ENCODE peak calls at places on chromosomes 3 and 15, in ten cellular contexts. L, C, T, R, P, N, K, D, S and B are unnamed samples.

GRCh38 chr3:69403406-69403934 is 17.6 kb upstream of the FRMD4B start:
- DNase-seq in D (no peak), P (no peak), N (no peak), R (no peak), C (no peak), K (no peak), S (no peak), L (no peak), T (no peak), B (no peak)

GRCh38 chr15:63083046-63083445 is 38.6 kb upstream of the LACTB start:
- DNase-seq in L (no peak), S (no peak), P (no peak), K (no peak), R (no peak), D (peak; percentile 88), T (no peak), N (no peak), C (no peak), B (no peak)

GRCh38 chr3:158808697-158809096 is 6.8 kb downstream of the MFSD1 start:
- DNase-seq in P (no peak), T (no peak), S (no peak), L (no peak), C (no peak), N (no peak), K (peak; percentile 74), D (no peak), R (peak; percentile 91), B (no peak)

GRCh38 chr15:38671675-38672141 is 107.1 kb upstream of the RASGRP1 start:
- DNase-seq in D (no peak), K (no peak), S (no peak), C (no peak), P (no peak), N (no peak), T (peak; percentile 39), R (peak; percentile 57), L (no peak), B (no peak)

GRCh38 chr15:73134196-73134595 is 81.9 kb downstream of the NEO1 start:
- DNase-seq in P (no peak), R (no peak), D (no peak), N (no peak), S (no peak), K (no peak), T (no peak), C (no peak), L (no peak), B (no peak)

GRCh38 chr3:133570139-133570936 is 3.1 kb upstream of the CDV3 start:
- DNase-seq in P (no peak), S (peak; percentile 75), T (no peak), D (no peak), K (no peak), L (no peak), N (no peak), C (peak; percentile 81), R (peak; percentile 90), B (peak; percentile 84)

GRCh38 chr3:142935963-142936362 is 27.5 kb downstream of the PAQR9 start:
- DNase-seq in T (no peak), P (no peak), K (no peak), N (no peak), C (no peak), S (no peak), D (no peak), R (no peak), L (no peak), B (no peak)

GRCh38 chr3:159189994-159190669 is 388.3 kb downstream of the MFSD1 start:
- DNase-seq in K (no peak), L (no peak), S (peak; percentile 24), R (peak; percentile 77), D (no peak), T (no peak), N (no peak), P (no peak), C (peak; percentile 15), B (no peak)

GRCh38 chr3:36919439-36920160 is 25.3 kb downstream of the TRANK1 start:
- DNase-seq in P (no peak), T (no peak), N (no peak), R (no peak), K (no peak), S (no peak), C (no peak), L (no peak), D (no peak), B (no peak)

GRCh38 chr3:64462203-64463120 is 225.3 kb downstream of the ADAMTS9 start:
- DNase-seq in N (no peak), R (peak; percentile 92), S (no peak), L (no peak), K (no peak), P (no peak), D (no peak), C (peak; percentile 80), T (no peak), B (no peak)

GRCh38 chr15:69388259-69388658 is 25.9 kb upstream of the KIF23 start:
- DNase-seq in N (no peak), T (no peak), S (peak; percentile 84), K (no peak), C (peak; percentile 51), R (peak; percentile 59), L (no peak), P (no peak), D (no peak), B (no peak)

DNA sequence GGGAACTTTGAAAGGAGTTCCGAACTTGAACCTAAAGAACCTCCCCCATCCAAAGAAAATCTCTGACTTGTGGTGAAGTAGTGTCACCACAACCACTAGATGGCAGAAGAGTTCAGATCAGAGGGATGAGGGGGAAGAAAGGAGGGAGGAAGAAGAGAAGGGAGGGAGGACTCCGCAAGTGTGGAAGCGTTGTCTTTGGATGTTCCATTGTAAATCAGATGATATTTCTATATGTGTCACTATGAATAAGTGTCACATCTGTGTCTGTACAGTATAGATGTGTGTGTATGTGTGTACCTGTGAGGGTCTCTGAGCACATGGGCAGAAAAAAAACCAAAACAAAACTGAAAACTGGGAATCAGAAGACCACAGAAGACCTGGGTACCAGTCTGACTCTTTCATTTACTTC is 16.9 kb downstream of the SLC24A1 start:
- DNase-seq in L (peak; percentile 63), S (peak; percentile 19), C (peak; percentile 96), P (no peak), N (no peak), T (peak; percentile 32), D (no peak), R (peak; percentile 82), K (peak; percentile 53), B (no peak)
- H3K4me3 ChIP-seq in L (no peak overlapping the region), S (no peak overlapping the region), C (peak overlapping the region; percentile 21), P (no peak overlapping the region), N (peak overlapping the region; percentile 51), T (no peak overlapping the region), D (no peak overlapping the region), R (peak overlapping the region; percentile 27), K (peak overlapping the region; percentile 4), B (no peak overlapping the region)

GRCh38 chr15:27563765-27564164 is 535.4 kb downstream of the OCA2 start:
- DNase-seq in C (no peak), P (no peak), K (no peak), L (no peak), D (no peak), N (no peak), R (no peak), T (no peak), S (no peak), B (no peak)
- H3K27me3 ChIP-seq in C (no peaks in the 10 kb centered on the region), P (no peaks in the 10 kb centered on the region), K (no peaks in the 10 kb centered on the region), L (no peaks in the 10 kb centered on the region), D (no peaks in the 10 kb centered on the region), N (no peaks in the 10 kb centered on the region), R (no peaks in the 10 kb centered on the region), T (no peaks in the 10 kb centered on the region), S (no peaks in the 10 kb centered on the region), B (no peaks in the 10 kb centered on the region)

GRCh38 chr3:47434849-47435248 is 40.9 kb downstream of the SCAP start:
- DNase-seq in L (no peak), C (no peak), N (no peak), R (no peak), S (no peak), K (no peak), T (no peak), P (no peak), D (no peak), B (no peak)

GRCh38 chr3:47432673-47433072 is 43.1 kb downstream of the SCAP start:
- DNase-seq in R (no peak), D (no peak), C (no peak), T (no peak), K (no peak), P (no peak), S (no peak), L (no peak), N (no peak), B (peak; percentile 25)

GRCh38 chr3:47440131-47440530 is 35.6 kb downstream of the SCAP start:
- DNase-seq in L (no peak), C (peak; percentile 15), S (no peak), D (no peak), T (no peak), R (peak; percentile 26), K (no peak), N (no peak), P (no peak), B (peak; percentile 12)

GRCh38 chr3:47433796-47434195 is 41.9 kb downstream of the SCAP start:
- DNase-seq in K (no peak), P (no peak), L (no peak), C (no peak), N (no peak), S (peak; percentile 29), D (no peak), R (no peak), T (no peak), B (peak; percentile 15)

GRCh38 chr3:47436180-47436579 is 39.6 kb downstream of the SCAP start:
- DNase-seq in N (no peak), D (no peak), S (no peak), P (no peak), R (no peak), T (no peak), L (no peak), C (no peak), K (no peak), B (peak; percentile 11)
- H3K36me3 ChIP-seq in N (peaks cover 26% of the 10 kb centered on the region), D (peaks cover 70% of the 10 kb centered on the region), S (peaks cover 12% of the 10 kb centered on the region), P (no peaks in the 10 kb centered on the region), R (no peaks in the 10 kb centered on the region), T (peaks cover 27% of the 10 kb centered on the region), L (peaks cover 24% of the 10 kb centered on the region), C (peaks cover 53% of the 10 kb centered on the region), K (peaks cover 75% of the 10 kb centered on the region), B (peaks cover 66% of the 10 kb centered on the region)

GRCh38 chr15:91129436-91129835 is 29.4 kb downstream of the SV2B start:
- DNase-seq in T (no peak), K (no peak), D (no peak), N (no peak), P (no peak), R (no peak), C (no peak), S (no peak), L (no peak), B (no peak)

GRCh38 chr15:91126080-91126479 is 26.0 kb downstream of the SV2B start:
- DNase-seq in S (no peak), D (no peak), P (no peak), R (no peak), C (no peak), T (no peak), N (no peak), L (no peak), K (no peak), B (no peak)

GRCh38 chr15:91128028-91128427 is 28.0 kb downstream of the SV2B start:
- DNase-seq in S (no peak), R (no peak), T (no peak), N (no peak), P (no peak), C (no peak), L (no peak), K (no peak), D (no peak), B (no peak)

GRCh38 chr15:91125162-91125561 is 25.1 kb downstream of the SV2B start:
- DNase-seq in R (no peak), P (no peak), T (no peak), K (no peak), L (no peak), N (no peak), S (no peak), C (no peak), D (no peak), B (no peak)

GRCh38 chr15:91127236-91127914 is 27.3 kb downstream of the SV2B start:
- DNase-seq in P (no peak), T (no peak), N (no peak), R (no peak), K (no peak), D (no peak), S (no peak), L (no peak), C (no peak), B (no peak)
- H3K4me3 ChIP-seq in P (no peak overlapping the region), T (no peak overlapping the region), N (no peak overlapping the region), R (no peak overlapping the region), K (no peak overlapping the region), D (no peak overlapping the region), S (no peak overlapping the region), L (no peak overlapping the region), C (no peak overlapping the region), B (no peak overlapping the region)